ENCODE peak calls at places on chromosomes 16 and 17, in four cellular contexts. One of them, this sample, is unnamed.

GRCh38 chr17:72053069-72053846 is 67.6 kb upstream of the SOX9 start:
- DNase-seq in pancreas: peak; percentile 27
- DNase-seq in trophoblast cell: no peak
- DNase-seq in NCI-H1436 treated with DMSO at 0.1 percent for 48 hours: no peak
- DNase-seq in this sample: no peak

GRCh38 chr17:37100231-37100630 is 151.5 kb downstream of the AATF start:
- DNase-seq in pancreas: no peak
- DNase-seq in trophoblast cell: no peak
- DNase-seq in NCI-H1436 treated with DMSO at 0.1 percent for 48 hours: no peak
- DNase-seq in this sample: no peak

GRCh38 chr17:30021708-30022317 is 80.4 kb downstream of the EFCAB5 start:
- DNase-seq in pancreas: no peak
- DNase-seq in trophoblast cell: peak; percentile 72
- DNase-seq in NCI-H1436 treated with DMSO at 0.1 percent for 48 hours: peak; percentile 43
- DNase-seq in this sample: peak; percentile 11

GRCh38 chr17:12231027-12231682 is 210.5 kb downstream of the MAP2K4 start:
- DNase-seq in pancreas: no peak
- DNase-seq in trophoblast cell: peak; percentile 93
- DNase-seq in NCI-H1436 treated with DMSO at 0.1 percent for 48 hours: no peak
- DNase-seq in this sample: no peak

GRCh38 chr16:70257391-70257790 is 5.7 kb upstream of the EXOSC6 start:
- DNase-seq in pancreas: no peak
- DNase-seq in trophoblast cell: no peak
- DNase-seq in NCI-H1436 treated with DMSO at 0.1 percent for 48 hours: no peak
- DNase-seq in this sample: no peak

GRCh38 chr16:5158494-5158893 is 60.9 kb upstream of the EEF2KMT start:
- DNase-seq in pancreas: no peak
- DNase-seq in trophoblast cell: no peak
- DNase-seq in NCI-H1436 treated with DMSO at 0.1 percent for 48 hours: no peak
- DNase-seq in this sample: no peak

GRCh38 chr16:55672471-55672870 is 16.7 kb downstream of the SLC6A2 start:
- DNase-seq in pancreas: no peak
- DNase-seq in trophoblast cell: no peak
- DNase-seq in NCI-H1436 treated with DMSO at 0.1 percent for 48 hours: no peak
- DNase-seq in this sample: no peak

GRCh38 chr16:2022723-2023097 is 3.1 kb downstream of the NPW start:
- DNase-seq in pancreas: peak; percentile 63
- DNase-seq in trophoblast cell: peak; percentile 47
- DNase-seq in NCI-H1436 treated with DMSO at 0.1 percent for 48 hours: no peak
- DNase-seq in this sample: no peak

GRCh38 chr16:86783626-86784266 is 205.4 kb downstream of the FOXL1 start:
- DNase-seq in pancreas: no peak
- DNase-seq in trophoblast cell: no peak
- DNase-seq in NCI-H1436 treated with DMSO at 0.1 percent for 48 hours: no peak
- DNase-seq in this sample: no peak

GRCh38 chr16:25073849-25074248 is 37.7 kb upstream of the LCMT1 start:
- DNase-seq in pancreas: no peak
- DNase-seq in trophoblast cell: no peak
- DNase-seq in NCI-H1436 treated with DMSO at 0.1 percent for 48 hours: no peak
- DNase-seq in this sample: no peak

GRCh38 chr17:37744961-37745800 is at the start of gene HNF1B:
- DNase-seq in pancreas: peak; percentile 70
- DNase-seq in trophoblast cell: no peak
- DNase-seq in NCI-H1436 treated with DMSO at 0.1 percent for 48 hours: no peak
- DNase-seq in this sample: no peak

GRCh38 chr16:50301626-50302471 is 35.5 kb downstream of the ADCY7 start:
- DNase-seq in pancreas: no peak
- DNase-seq in trophoblast cell: peak; percentile 90
- DNase-seq in NCI-H1436 treated with DMSO at 0.1 percent for 48 hours: no peak
- DNase-seq in this sample: no peak

GRCh38 chr16:49473773-49474172 is 100.2 kb downstream of the C16orf78 start:
- DNase-seq in pancreas: no peak
- DNase-seq in trophoblast cell: no peak
- DNase-seq in NCI-H1436 treated with DMSO at 0.1 percent for 48 hours: no peak
- DNase-seq in this sample: no peak

GRCh38 chr17:49450735-49451134 is 36.1 kb upstream of the PHB1 start:
- DNase-seq in pancreas: no peak
- DNase-seq in trophoblast cell: no peak
- DNase-seq in NCI-H1436 treated with DMSO at 0.1 percent for 48 hours: no peak
- DNase-seq in this sample: no peak